ENCODE peak calls at places on chromosomes 12 and 14, in seven cellular contexts. One of them, this sample, is unnamed.

GRCh38 chr14:100303179-100303578 is 3.1 kb downstream of the SLC25A29 start:
- DNase-seq in non-pigmented ciliary epithelial cell: no peak
- DNase-seq in HEK293T: peak
- DNase-seq in adrenal gland: no peak
- DNase-seq in left cardiac atrium: no peak
- DNase-seq in H9: no peak
- DNase-seq in AG10803: no peak
- DNase-seq in this sample: no peak

GRCh38 chr14:72404106-72404774 is 472.0 kb downstream of the RGS6 start:
- DNase-seq in non-pigmented ciliary epithelial cell: no peak
- DNase-seq in HEK293T: no peak
- DNase-seq in adrenal gland: no peak
- DNase-seq in left cardiac atrium: no peak
- DNase-seq in H9: no peak
- DNase-seq in AG10803: no peak
- DNase-seq in this sample: no peak

GRCh38 chr12:30447061-30447750 is 248.5 kb downstream of the IPO8 start:
- DNase-seq in non-pigmented ciliary epithelial cell: no peak
- DNase-seq in HEK293T: no peak
- DNase-seq in adrenal gland: no peak
- DNase-seq in left cardiac atrium: no peak
- DNase-seq in H9: no peak
- DNase-seq in AG10803: no peak
- DNase-seq in this sample: no peak

GRCh38 chr12:112546339-112546738 is 127.6 kb downstream of the PTPN11 start:
- DNase-seq in non-pigmented ciliary epithelial cell: no peak
- DNase-seq in HEK293T: no peak
- DNase-seq in adrenal gland: no peak
- DNase-seq in left cardiac atrium: no peak
- DNase-seq in H9: no peak
- DNase-seq in AG10803: no peak
- DNase-seq in this sample: no peak

GRCh38 chr12:20142956-20143355 is 225.4 kb upstream of the PDE3A start:
- DNase-seq in non-pigmented ciliary epithelial cell: no peak
- DNase-seq in HEK293T: peak
- DNase-seq in adrenal gland: no peak
- DNase-seq in left cardiac atrium: no peak
- DNase-seq in H9: peak
- DNase-seq in AG10803: no peak
- DNase-seq in this sample: no peak

GRCh38 chr12:56338643-56339422 is at the start of gene IL23A:
- DNase-seq in non-pigmented ciliary epithelial cell: peak
- DNase-seq in HEK293T: no peak
- DNase-seq in adrenal gland: no peak
- DNase-seq in left cardiac atrium: no peak
- DNase-seq in H9: peak
- DNase-seq in AG10803: no peak
- DNase-seq in this sample: no peak

GRCh38 chr14:68984686-68985085 is 5.6 kb upstream of the ACTN1 start:
- DNase-seq in non-pigmented ciliary epithelial cell: no peak
- DNase-seq in HEK293T: no peak
- DNase-seq in adrenal gland: no peak
- DNase-seq in left cardiac atrium: no peak
- DNase-seq in H9: no peak
- DNase-seq in AG10803: no peak
- DNase-seq in this sample: no peak

GRCh38 chr12:41856228-41856627 is 288.4 kb downstream of the GXYLT1 start:
- DNase-seq in non-pigmented ciliary epithelial cell: no peak
- DNase-seq in HEK293T: no peak
- DNase-seq in adrenal gland: no peak
- DNase-seq in left cardiac atrium: no peak
- DNase-seq in H9: no peak
- DNase-seq in AG10803: no peak
- DNase-seq in this sample: no peak

GRCh38 chr12:12398026-12398859 is 41.4 kb downstream of the BORCS5 start:
- DNase-seq in non-pigmented ciliary epithelial cell: peak
- DNase-seq in HEK293T: no peak
- DNase-seq in adrenal gland: peak
- DNase-seq in left cardiac atrium: peak
- DNase-seq in H9: no peak
- DNase-seq in AG10803: peak
- DNase-seq in this sample: peak

GRCh38 chr14:98298481-98299227 is 973.3 kb downstream of the BCL11B start:
- DNase-seq in non-pigmented ciliary epithelial cell: no peak
- DNase-seq in HEK293T: no peak
- DNase-seq in adrenal gland: no peak
- DNase-seq in left cardiac atrium: no peak
- DNase-seq in H9: no peak
- DNase-seq in AG10803: no peak
- DNase-seq in this sample: no peak

GRCh38 chr12:89884365-89884915 is 175.8 kb upstream of the ATP2B1 start:
- DNase-seq in non-pigmented ciliary epithelial cell: no peak
- DNase-seq in HEK293T: peak
- DNase-seq in adrenal gland: no peak
- DNase-seq in left cardiac atrium: no peak
- DNase-seq in H9: no peak
- DNase-seq in AG10803: no peak
- DNase-seq in this sample: no peak

GRCh38 chr12:124699878-124700277 is 132.5 kb upstream of the NCOR2 start:
- DNase-seq in non-pigmented ciliary epithelial cell: no peak
- DNase-seq in HEK293T: no peak
- DNase-seq in adrenal gland: no peak
- DNase-seq in left cardiac atrium: no peak
- DNase-seq in H9: peak
- DNase-seq in AG10803: no peak
- DNase-seq in this sample: no peak

GRCh38 chr14:53295372-53295771 is 142.2 kb upstream of the DDHD1 start:
- DNase-seq in non-pigmented ciliary epithelial cell: no peak
- DNase-seq in HEK293T: no peak
- DNase-seq in adrenal gland: peak
- DNase-seq in left cardiac atrium: no peak
- DNase-seq in H9: no peak
- DNase-seq in AG10803: no peak
- DNase-seq in this sample: no peak

GRCh38 chr14:103317251-103317650 is 16.8 kb upstream of the EIF5 start:
- DNase-seq in non-pigmented ciliary epithelial cell: no peak
- DNase-seq in HEK293T: no peak
- DNase-seq in adrenal gland: no peak
- DNase-seq in left cardiac atrium: no peak
- DNase-seq in H9: peak
- DNase-seq in AG10803: no peak
- DNase-seq in this sample: no peak

GRCh38 chr14:59356298-59356697 is 108.9 kb downstream of the GPR135 start:
- DNase-seq in non-pigmented ciliary epithelial cell: no peak
- DNase-seq in HEK293T: no peak
- DNase-seq in adrenal gland: no peak
- DNase-seq in left cardiac atrium: no peak
- DNase-seq in H9: no peak
- DNase-seq in AG10803: no peak
- DNase-seq in this sample: no peak

GRCh38 chr12:56087220-56087619 is 7.3 kb downstream of the ERBB3 start:
- DNase-seq in non-pigmented ciliary epithelial cell: no peak
- DNase-seq in HEK293T: no peak
- DNase-seq in adrenal gland: peak
- DNase-seq in left cardiac atrium: peak
- DNase-seq in H9: no peak
- DNase-seq in AG10803: peak
- DNase-seq in this sample: no peak